ENCODE peak calls at places on chromosomes 6 and 20, in six cellular contexts. E is endothelial cell of umbilical vein, M is IMR-90, N is fibroblast of mammary gland, I is pancreas, P is body of pancreas. W is an unnamed sample.

GRCh38 chr6:110357298-110357695 is 852 bp downstream of the METTL24 start:
- DNase-seq in P (no peak), E (no peak), I (no peak), N (peak), M (no peak), W (no peak)

GRCh38 chr6:1621328-1621701 is 11.6 kb downstream of the FOXC1 start:
- DNase-seq in P (no peak), E (no peak), N (no peak), I (peak), M (no peak), W (no peak)

GRCh38 chr6:17393335-17394191 is at the start of gene CAP2:
- DNase-seq in I (peak), E (peak), M (peak), N (no peak), P (peak), W (peak)

GRCh38 chr20:49245921-49246740 is 26.9 kb downstream of the DDX27 start:
- DNase-seq in P (no peak), M (peak), I (no peak), E (peak), N (peak), W (peak)

GRCh38 chr6:122494665-122495272 is 23.2 kb upstream of the SERINC1 start:
- DNase-seq in P (no peak), N (no peak), I (no peak), M (no peak), E (no peak), W (no peak)

GRCh38 chr6:62324817-62325216 is 38.8 kb upstream of the KHDRBS2 start:
- DNase-seq in N (no peak), I (no peak), P (no peak), M (no peak), E (no peak), W (no peak)

GRCh38 chr6:35496036-35496850 is 636 bp downstream of the TEAD3 start:
- DNase-seq in I (peak), M (no peak), P (peak), E (no peak), N (no peak), W (no peak)

GRCh38 chr20:34871966-34872603 is 571 bp downstream of the GGT7 start:
- DNase-seq in N (no peak), M (no peak), P (no peak), E (no peak), I (no peak), W (no peak)

GRCh38 chr6:117264487-117265424 is 602 bp upstream of the VGLL2 start:
- DNase-seq in N (no peak), E (no peak), M (no peak), I (peak), P (no peak), W (no peak)

DNA sequence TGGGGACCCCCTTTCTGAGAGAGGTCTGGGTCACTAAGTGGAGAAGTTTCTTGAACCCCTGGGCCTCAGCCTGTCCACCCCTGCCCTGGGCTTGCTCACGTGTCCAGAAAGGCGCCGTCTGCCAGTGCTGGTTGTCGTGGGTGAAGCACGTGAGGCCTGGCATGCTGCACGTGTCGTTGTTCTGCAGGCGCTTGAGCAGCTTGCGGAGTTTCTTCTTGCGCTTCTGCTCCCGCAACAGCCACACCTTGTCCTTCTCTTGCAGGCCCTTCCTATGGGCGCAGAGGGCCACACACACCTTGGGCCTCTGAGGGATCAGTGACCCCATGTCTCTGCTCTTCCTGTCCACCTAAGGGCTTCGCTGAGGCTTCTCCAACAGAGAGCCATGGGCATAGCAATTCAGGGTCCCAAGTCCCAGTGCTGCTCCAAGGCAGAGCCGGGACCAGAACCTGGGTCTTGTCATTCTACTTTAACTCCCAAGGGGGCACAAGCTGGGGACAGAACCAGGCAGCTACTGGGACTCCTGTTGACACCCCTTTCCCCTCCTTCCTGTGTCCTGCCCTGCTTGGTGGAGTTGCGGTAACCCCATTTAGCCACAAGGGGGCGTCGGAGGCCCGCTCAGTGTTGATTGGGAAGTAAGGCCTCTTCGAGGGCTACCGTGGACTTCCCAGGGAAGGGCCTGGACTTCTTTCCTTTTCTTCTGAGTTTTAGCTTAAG is 121.8 kb downstream of the SULF2 start:
- DNase-seq in M (peak), N (peak), I (peak), E (peak), P (peak), W (peak)
- TF ChIP-seq CTCF in M (peak), N (peak), I (peak), E (peak), P (peak), W (peak)

DNA sequence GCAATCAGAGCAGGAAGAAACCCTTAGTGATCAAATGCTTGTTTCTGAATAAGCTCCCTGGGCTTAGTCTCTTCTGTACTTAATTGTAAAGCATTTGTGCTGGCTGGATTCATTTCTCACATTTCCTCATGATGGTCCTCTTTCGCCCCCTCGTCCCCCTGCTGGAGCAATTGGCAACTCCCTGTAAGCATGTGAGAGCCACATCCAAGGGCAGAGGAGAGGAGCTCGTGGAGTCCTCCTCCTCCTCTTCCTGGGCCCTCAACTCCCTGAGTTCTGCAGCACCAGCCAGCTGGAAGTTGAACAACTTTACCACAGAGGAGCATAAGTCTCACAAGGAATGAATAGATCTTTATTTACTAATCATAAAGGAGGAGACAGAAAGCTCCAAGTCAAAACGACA is 12.6 kb downstream of the ANKEF1 start:
- DNase-seq in M (peak), I (no peak), P (no peak), N (peak), E (no peak), W (no peak)
- TF ChIP-seq CTCF in M (no peak), I (no peak), P (no peak), N (peak), E (peak), W (no peak)

DNA sequence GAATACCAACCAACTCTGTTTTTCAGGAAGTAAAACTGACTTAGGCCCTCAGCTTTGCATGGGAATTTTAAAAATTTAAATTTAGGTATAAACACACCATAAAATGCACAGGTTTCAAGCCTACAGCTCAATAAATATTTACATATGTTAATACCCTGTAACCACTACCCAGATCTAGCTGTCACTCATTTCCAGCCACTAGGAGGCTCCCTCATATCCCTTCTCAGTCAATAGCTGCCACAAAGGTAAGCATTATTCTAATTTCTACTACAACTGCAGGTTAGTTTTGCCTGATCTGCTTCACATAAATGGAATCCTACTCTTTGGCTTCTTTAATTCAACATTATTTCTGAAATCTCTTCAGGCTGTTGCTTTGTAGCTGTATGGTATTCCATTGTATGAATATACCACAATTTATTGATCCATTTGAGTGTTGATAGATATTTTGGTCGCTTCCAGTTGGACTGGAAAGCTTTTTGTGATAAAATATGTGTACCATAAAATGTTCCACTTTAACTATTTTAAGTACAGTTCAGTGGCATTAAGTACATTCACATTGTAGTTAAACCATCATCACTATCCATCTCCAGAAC is 32.5 kb upstream of the MEI4 start:
- DNase-seq in P (peak), I (no peak), M (no peak), E (peak), N (no peak), W (no peak)
- TF ChIP-seq CTCF in P (peak), I (no peak), M (peak), E (peak), N (peak), W (peak)

DNA sequence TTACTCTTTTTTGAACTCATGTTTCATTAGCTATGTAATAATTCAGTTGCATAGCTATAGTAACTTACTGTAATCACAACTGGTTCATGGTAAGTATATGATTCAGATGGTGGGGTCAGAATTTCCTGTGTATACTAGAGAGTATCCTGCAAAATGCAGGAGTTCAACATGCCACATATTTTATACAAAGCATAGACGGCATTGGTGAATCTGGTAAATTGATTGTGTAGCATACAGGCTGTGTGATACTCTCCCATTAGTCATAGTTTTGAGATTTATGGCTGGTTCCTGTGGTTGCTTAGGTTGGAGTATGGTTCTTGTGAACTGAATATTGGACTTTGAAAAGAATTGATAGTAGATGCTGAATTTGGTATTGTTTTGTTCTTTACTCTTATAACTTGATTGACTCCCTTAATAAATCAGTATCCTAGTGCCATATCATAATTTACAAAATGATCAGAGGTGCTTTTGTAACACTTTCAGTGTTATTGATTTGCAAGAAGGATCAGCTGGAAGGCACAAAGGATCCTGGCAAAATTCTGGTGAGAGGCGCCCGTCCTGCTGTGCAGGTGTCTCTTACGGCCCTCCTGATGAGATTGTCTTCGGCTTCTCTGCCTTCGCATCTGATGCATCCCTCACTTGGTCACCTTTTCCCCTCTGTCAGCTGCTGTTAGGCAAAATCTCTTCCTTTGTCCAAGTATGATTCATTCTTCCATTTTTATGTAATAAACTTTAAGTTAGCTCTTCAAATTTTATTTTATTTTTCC is 22.6 kb downstream of the SNX9 start:
- DNase-seq in N (peak), I (no peak), P (no peak), E (peak), M (peak), W (no peak)
- TF ChIP-seq CTCF in N (no peak), I (no peak), P (no peak), E (no peak), M (no peak), W (no peak)